ENCODE peak calls at places on chromosomes 6 and 20, in nine cellular contexts. One of them, this sample, is unnamed.

GRCh38 chr6:42453649-42454427 is 2.1 kb upstream of the TRERF1 start:
- DNase-seq in activated naive CD8-positive, alpha-beta T cell treated with anti-CD3 and anti-CD28 coated beads, Interleukin-2, amount 50 U/mL, for 24 hours: peak; percentile 11
- DNase-seq in AML-193: no peak
- DNase-seq in midbrain: peak; percentile 23
- DNase-seq in amygdala: no peak
- DNase-seq in aorta: peak; percentile 83
- DNase-seq in stimulated activated CD4-positive, alpha-beta T cell treated with anti-CD3 and anti-CD28 coated beads, Interleukin-1b, Interleukin-23, amount 100 ng/mL, for 24 hours: no peak
- DNase-seq in adipocyte: peak; percentile 69
- DNase-seq in GM10248: peak; percentile 50
- DNase-seq in this sample: peak; percentile 33

GRCh38 chr6:15335385-15335784 is 89.5 kb downstream of the JARID2 start:
- DNase-seq in activated naive CD8-positive, alpha-beta T cell treated with anti-CD3 and anti-CD28 coated beads, Interleukin-2, amount 50 U/mL, for 24 hours: no peak
- DNase-seq in AML-193: no peak
- DNase-seq in midbrain: no peak
- DNase-seq in amygdala: no peak
- DNase-seq in aorta: no peak
- DNase-seq in stimulated activated CD4-positive, alpha-beta T cell treated with anti-CD3 and anti-CD28 coated beads, Interleukin-1b, Interleukin-23, amount 100 ng/mL, for 24 hours: no peak
- DNase-seq in adipocyte: no peak
- DNase-seq in GM10248: no peak
- DNase-seq in this sample: no peak

GRCh38 chr6:38239719-38240451 is 399.8 kb downstream of the BTBD9 start:
- DNase-seq in activated naive CD8-positive, alpha-beta T cell treated with anti-CD3 and anti-CD28 coated beads, Interleukin-2, amount 50 U/mL, for 24 hours: no peak
- DNase-seq in AML-193: no peak
- DNase-seq in midbrain: no peak
- DNase-seq in amygdala: no peak
- DNase-seq in aorta: no peak
- DNase-seq in stimulated activated CD4-positive, alpha-beta T cell treated with anti-CD3 and anti-CD28 coated beads, Interleukin-1b, Interleukin-23, amount 100 ng/mL, for 24 hours: no peak
- DNase-seq in adipocyte: peak; percentile 25
- DNase-seq in GM10248: peak; percentile 15
- DNase-seq in this sample: no peak

GRCh38 chr6:11772109-11772830 is 6.3 kb downstream of the ADTRP start:
- DNase-seq in activated naive CD8-positive, alpha-beta T cell treated with anti-CD3 and anti-CD28 coated beads, Interleukin-2, amount 50 U/mL, for 24 hours: no peak
- DNase-seq in AML-193: no peak
- DNase-seq in midbrain: no peak
- DNase-seq in amygdala: no peak
- DNase-seq in aorta: no peak
- DNase-seq in stimulated activated CD4-positive, alpha-beta T cell treated with anti-CD3 and anti-CD28 coated beads, Interleukin-1b, Interleukin-23, amount 100 ng/mL, for 24 hours: no peak
- DNase-seq in adipocyte: peak; percentile 96
- DNase-seq in GM10248: no peak
- DNase-seq in this sample: peak; percentile 48

GRCh38 chr20:33815671-33816070 is 4.5 kb downstream of the CHMP4B start:
- DNase-seq in activated naive CD8-positive, alpha-beta T cell treated with anti-CD3 and anti-CD28 coated beads, Interleukin-2, amount 50 U/mL, for 24 hours: no peak
- DNase-seq in AML-193: no peak
- DNase-seq in midbrain: no peak
- DNase-seq in amygdala: no peak
- DNase-seq in aorta: no peak
- DNase-seq in stimulated activated CD4-positive, alpha-beta T cell treated with anti-CD3 and anti-CD28 coated beads, Interleukin-1b, Interleukin-23, amount 100 ng/mL, for 24 hours: no peak
- DNase-seq in adipocyte: no peak
- DNase-seq in GM10248: no peak
- DNase-seq in this sample: no peak

GRCh38 chr6:151485616-151486015 is 8.2 kb upstream of the CCDC170 start:
- DNase-seq in activated naive CD8-positive, alpha-beta T cell treated with anti-CD3 and anti-CD28 coated beads, Interleukin-2, amount 50 U/mL, for 24 hours: no peak
- DNase-seq in AML-193: no peak
- DNase-seq in midbrain: no peak
- DNase-seq in amygdala: no peak
- DNase-seq in aorta: no peak
- DNase-seq in stimulated activated CD4-positive, alpha-beta T cell treated with anti-CD3 and anti-CD28 coated beads, Interleukin-1b, Interleukin-23, amount 100 ng/mL, for 24 hours: no peak
- DNase-seq in adipocyte: no peak
- DNase-seq in GM10248: no peak
- DNase-seq in this sample: no peak

GRCh38 chr6:99520855-99521556 is 5.8 kb upstream of the USP45 start:
- DNase-seq in activated naive CD8-positive, alpha-beta T cell treated with anti-CD3 and anti-CD28 coated beads, Interleukin-2, amount 50 U/mL, for 24 hours: peak; percentile 81
- DNase-seq in AML-193: peak; percentile 79
- DNase-seq in midbrain: peak; percentile 85
- DNase-seq in amygdala: peak; percentile 74
- DNase-seq in aorta: peak; percentile 93
- DNase-seq in stimulated activated CD4-positive, alpha-beta T cell treated with anti-CD3 and anti-CD28 coated beads, Interleukin-1b, Interleukin-23, amount 100 ng/mL, for 24 hours: peak; percentile 44
- DNase-seq in adipocyte: peak; percentile 96
- DNase-seq in GM10248: peak; percentile 85
- DNase-seq in this sample: peak; percentile 69

GRCh38 chr6:125201961-125202729 is 48.6 kb downstream of the TPD52L1 start:
- DNase-seq in activated naive CD8-positive, alpha-beta T cell treated with anti-CD3 and anti-CD28 coated beads, Interleukin-2, amount 50 U/mL, for 24 hours: no peak
- DNase-seq in AML-193: no peak
- DNase-seq in midbrain: no peak
- DNase-seq in amygdala: no peak
- DNase-seq in aorta: peak; percentile 86
- DNase-seq in stimulated activated CD4-positive, alpha-beta T cell treated with anti-CD3 and anti-CD28 coated beads, Interleukin-1b, Interleukin-23, amount 100 ng/mL, for 24 hours: no peak
- DNase-seq in adipocyte: peak; percentile 93
- DNase-seq in GM10248: no peak
- DNase-seq in this sample: peak; percentile 53

GRCh38 chr6:32194825-32195651 is 2.6 kb upstream of the GPSM3 start:
- DNase-seq in activated naive CD8-positive, alpha-beta T cell treated with anti-CD3 and anti-CD28 coated beads, Interleukin-2, amount 50 U/mL, for 24 hours: peak; percentile 41
- DNase-seq in AML-193: peak; percentile 82
- DNase-seq in midbrain: peak; percentile 74
- DNase-seq in amygdala: no peak
- DNase-seq in aorta: no peak
- DNase-seq in stimulated activated CD4-positive, alpha-beta T cell treated with anti-CD3 and anti-CD28 coated beads, Interleukin-1b, Interleukin-23, amount 100 ng/mL, for 24 hours: no peak
- DNase-seq in adipocyte: peak; percentile 81
- DNase-seq in GM10248: no peak
- DNase-seq in this sample: peak; percentile 62

GRCh38 chr20:36549942-36550796 is 8.8 kb downstream of the MYL9 start:
- DNase-seq in activated naive CD8-positive, alpha-beta T cell treated with anti-CD3 and anti-CD28 coated beads, Interleukin-2, amount 50 U/mL, for 24 hours: no peak
- DNase-seq in AML-193: no peak
- DNase-seq in midbrain: no peak
- DNase-seq in amygdala: no peak
- DNase-seq in aorta: peak; percentile 79
- DNase-seq in stimulated activated CD4-positive, alpha-beta T cell treated with anti-CD3 and anti-CD28 coated beads, Interleukin-1b, Interleukin-23, amount 100 ng/mL, for 24 hours: no peak
- DNase-seq in adipocyte: no peak
- DNase-seq in GM10248: peak; percentile 15
- DNase-seq in this sample: no peak